ENCODE peak calls at places on chromosomes 2 and 18, in nine cellular contexts. One of them, this sample, is unnamed.

GRCh38 chr18:45384137-45384998 is 230.9 kb upstream of the SLC14A2 start:
- DNase-seq in naive thymus-derived CD8-positive, alpha-beta T cell: no peak
- DNase-seq in NCI-H1092 treated with DMSO at 0.1 percent for 48 hours: peak
- DNase-seq in GM19239: peak
- DNase-seq in fibroblast of lung: peak
- DNase-seq in activated T-cell treated with anti-CD3 and anti-CD28 coated beads, Interleukin-2, amount 50 U/mL, for 72 hours: peak
- DNase-seq in HFF-Myc: peak
- DNase-seq in stimulated activated naive B cell treated with anti-CD40 and anti-IgM and Interleukin-4, amounts not matched to agents 10 μg/mL and 1 μg/mL and 100 μg/mL, for 72 hours: peak
- DNase-seq in activated naive CD4-positive, alpha-beta T cell: peak
- DNase-seq in this sample: peak

GRCh38 chr2:43300781-43301586 is 74.6 kb upstream of the ZFP36L2 start:
- DNase-seq in HFF-Myc: no peak
- DNase-seq in activated naive CD4-positive, alpha-beta T cell: no peak
- DNase-seq in stimulated activated naive B cell treated with anti-CD40 and anti-IgM and Interleukin-4, amounts not matched to agents 10 μg/mL and 1 μg/mL and 100 μg/mL, for 72 hours: no peak
- DNase-seq in fibroblast of lung: no peak
- DNase-seq in NCI-H1092 treated with DMSO at 0.1 percent for 48 hours: peak
- DNase-seq in GM19239: no peak
- DNase-seq in activated T-cell treated with anti-CD3 and anti-CD28 coated beads, Interleukin-2, amount 50 U/mL, for 72 hours: no peak
- DNase-seq in naive thymus-derived CD8-positive, alpha-beta T cell: no peak
- DNase-seq in this sample: no peak

GRCh38 chr2:226447896-226448295 is 351.7 kb downstream of the IRS1 start:
- DNase-seq in activated T-cell treated with anti-CD3 and anti-CD28 coated beads, Interleukin-2, amount 50 U/mL, for 72 hours: no peak
- DNase-seq in naive thymus-derived CD8-positive, alpha-beta T cell: no peak
- DNase-seq in fibroblast of lung: peak
- DNase-seq in activated naive CD4-positive, alpha-beta T cell: no peak
- DNase-seq in stimulated activated naive B cell treated with anti-CD40 and anti-IgM and Interleukin-4, amounts not matched to agents 10 μg/mL and 1 μg/mL and 100 μg/mL, for 72 hours: no peak
- DNase-seq in NCI-H1092 treated with DMSO at 0.1 percent for 48 hours: no peak
- DNase-seq in HFF-Myc: no peak
- DNase-seq in GM19239: no peak
- DNase-seq in this sample: no peak

GRCh38 chr2:118837067-118837466 is 10.4 kb downstream of the EN1 start:
- DNase-seq in HFF-Myc: no peak
- DNase-seq in NCI-H1092 treated with DMSO at 0.1 percent for 48 hours: no peak
- DNase-seq in stimulated activated naive B cell treated with anti-CD40 and anti-IgM and Interleukin-4, amounts not matched to agents 10 μg/mL and 1 μg/mL and 100 μg/mL, for 72 hours: no peak
- DNase-seq in activated naive CD4-positive, alpha-beta T cell: no peak
- DNase-seq in GM19239: no peak
- DNase-seq in fibroblast of lung: no peak
- DNase-seq in activated T-cell treated with anti-CD3 and anti-CD28 coated beads, Interleukin-2, amount 50 U/mL, for 72 hours: no peak
- DNase-seq in naive thymus-derived CD8-positive, alpha-beta T cell: no peak
- DNase-seq in this sample: no peak

GRCh38 chr2:234818937-234819336 is 132.9 kb upstream of the SH3BP4 start:
- DNase-seq in GM19239: no peak
- DNase-seq in HFF-Myc: no peak
- DNase-seq in activated naive CD4-positive, alpha-beta T cell: no peak
- DNase-seq in NCI-H1092 treated with DMSO at 0.1 percent for 48 hours: no peak
- DNase-seq in fibroblast of lung: no peak
- DNase-seq in stimulated activated naive B cell treated with anti-CD40 and anti-IgM and Interleukin-4, amounts not matched to agents 10 μg/mL and 1 μg/mL and 100 μg/mL, for 72 hours: no peak
- DNase-seq in naive thymus-derived CD8-positive, alpha-beta T cell: no peak
- DNase-seq in activated T-cell treated with anti-CD3 and anti-CD28 coated beads, Interleukin-2, amount 50 U/mL, for 72 hours: no peak
- DNase-seq in this sample: no peak

GRCh38 chr2:240648650-240649275 is 23.5 kb downstream of the GPR35 start:
- DNase-seq in naive thymus-derived CD8-positive, alpha-beta T cell: no peak
- DNase-seq in activated T-cell treated with anti-CD3 and anti-CD28 coated beads, Interleukin-2, amount 50 U/mL, for 72 hours: no peak
- DNase-seq in stimulated activated naive B cell treated with anti-CD40 and anti-IgM and Interleukin-4, amounts not matched to agents 10 μg/mL and 1 μg/mL and 100 μg/mL, for 72 hours: no peak
- DNase-seq in NCI-H1092 treated with DMSO at 0.1 percent for 48 hours: no peak
- DNase-seq in activated naive CD4-positive, alpha-beta T cell: no peak
- DNase-seq in fibroblast of lung: no peak
- DNase-seq in GM19239: no peak
- DNase-seq in HFF-Myc: no peak
- DNase-seq in this sample: no peak

GRCh38 chr2:7999683-8000476 is 682.0 kb upstream of the ID2 start:
- DNase-seq in activated naive CD4-positive, alpha-beta T cell: no peak
- DNase-seq in NCI-H1092 treated with DMSO at 0.1 percent for 48 hours: no peak
- DNase-seq in HFF-Myc: no peak
- DNase-seq in naive thymus-derived CD8-positive, alpha-beta T cell: no peak
- DNase-seq in fibroblast of lung: no peak
- DNase-seq in activated T-cell treated with anti-CD3 and anti-CD28 coated beads, Interleukin-2, amount 50 U/mL, for 72 hours: no peak
- DNase-seq in GM19239: no peak
- DNase-seq in stimulated activated naive B cell treated with anti-CD40 and anti-IgM and Interleukin-4, amounts not matched to agents 10 μg/mL and 1 μg/mL and 100 μg/mL, for 72 hours: no peak
- DNase-seq in this sample: no peak

GRCh38 chr2:112577756-112578155 is 6.7 kb upstream of the CHCHD5 start:
- DNase-seq in HFF-Myc: no peak
- DNase-seq in activated T-cell treated with anti-CD3 and anti-CD28 coated beads, Interleukin-2, amount 50 U/mL, for 72 hours: no peak
- DNase-seq in GM19239: no peak
- DNase-seq in activated naive CD4-positive, alpha-beta T cell: no peak
- DNase-seq in stimulated activated naive B cell treated with anti-CD40 and anti-IgM and Interleukin-4, amounts not matched to agents 10 μg/mL and 1 μg/mL and 100 μg/mL, for 72 hours: no peak
- DNase-seq in NCI-H1092 treated with DMSO at 0.1 percent for 48 hours: no peak
- DNase-seq in fibroblast of lung: peak
- DNase-seq in naive thymus-derived CD8-positive, alpha-beta T cell: no peak
- DNase-seq in this sample: no peak

GRCh38 chr18:34913837-34914755 is 127.1 kb upstream of the MAPRE2 start:
- DNase-seq in naive thymus-derived CD8-positive, alpha-beta T cell: no peak
- DNase-seq in fibroblast of lung: peak
- DNase-seq in activated naive CD4-positive, alpha-beta T cell: no peak
- DNase-seq in NCI-H1092 treated with DMSO at 0.1 percent for 48 hours: no peak
- DNase-seq in HFF-Myc: no peak
- DNase-seq in stimulated activated naive B cell treated with anti-CD40 and anti-IgM and Interleukin-4, amounts not matched to agents 10 μg/mL and 1 μg/mL and 100 μg/mL, for 72 hours: no peak
- DNase-seq in GM19239: no peak
- DNase-seq in activated T-cell treated with anti-CD3 and anti-CD28 coated beads, Interleukin-2, amount 50 U/mL, for 72 hours: no peak
- DNase-seq in this sample: no peak

GRCh38 chr2:164061129-164061746 is 325.4 kb upstream of the FIGN start:
- DNase-seq in HFF-Myc: no peak
- DNase-seq in activated naive CD4-positive, alpha-beta T cell: no peak
- DNase-seq in naive thymus-derived CD8-positive, alpha-beta T cell: no peak
- DNase-seq in NCI-H1092 treated with DMSO at 0.1 percent for 48 hours: peak
- DNase-seq in activated T-cell treated with anti-CD3 and anti-CD28 coated beads, Interleukin-2, amount 50 U/mL, for 72 hours: no peak
- DNase-seq in GM19239: peak
- DNase-seq in fibroblast of lung: peak
- DNase-seq in stimulated activated naive B cell treated with anti-CD40 and anti-IgM and Interleukin-4, amounts not matched to agents 10 μg/mL and 1 μg/mL and 100 μg/mL, for 72 hours: no peak
- DNase-seq in this sample: peak

GRCh38 chr2:83990601-83991000 is 468.5 kb downstream of the SUCLG1 start:
- DNase-seq in fibroblast of lung: no peak
- DNase-seq in GM19239: no peak
- DNase-seq in activated T-cell treated with anti-CD3 and anti-CD28 coated beads, Interleukin-2, amount 50 U/mL, for 72 hours: no peak
- DNase-seq in activated naive CD4-positive, alpha-beta T cell: no peak
- DNase-seq in stimulated activated naive B cell treated with anti-CD40 and anti-IgM and Interleukin-4, amounts not matched to agents 10 μg/mL and 1 μg/mL and 100 μg/mL, for 72 hours: no peak
- DNase-seq in naive thymus-derived CD8-positive, alpha-beta T cell: no peak
- DNase-seq in HFF-Myc: no peak
- DNase-seq in NCI-H1092 treated with DMSO at 0.1 percent for 48 hours: no peak
- DNase-seq in this sample: peak

GRCh38 chr2:10400978-10401951 is 46.9 kb downstream of the ODC1 start:
- DNase-seq in stimulated activated naive B cell treated with anti-CD40 and anti-IgM and Interleukin-4, amounts not matched to agents 10 μg/mL and 1 μg/mL and 100 μg/mL, for 72 hours: no peak
- DNase-seq in activated naive CD4-positive, alpha-beta T cell: no peak
- DNase-seq in fibroblast of lung: no peak
- DNase-seq in naive thymus-derived CD8-positive, alpha-beta T cell: no peak
- DNase-seq in NCI-H1092 treated with DMSO at 0.1 percent for 48 hours: no peak
- DNase-seq in GM19239: no peak
- DNase-seq in HFF-Myc: no peak
- DNase-seq in activated T-cell treated with anti-CD3 and anti-CD28 coated beads, Interleukin-2, amount 50 U/mL, for 72 hours: no peak
- DNase-seq in this sample: no peak

GRCh38 chr18:58545338-58546096 is 83.4 kb downstream of the ALPK2 start:
- DNase-seq in HFF-Myc: no peak
- DNase-seq in activated T-cell treated with anti-CD3 and anti-CD28 coated beads, Interleukin-2, amount 50 U/mL, for 72 hours: no peak
- DNase-seq in activated naive CD4-positive, alpha-beta T cell: no peak
- DNase-seq in fibroblast of lung: peak
- DNase-seq in naive thymus-derived CD8-positive, alpha-beta T cell: no peak
- DNase-seq in stimulated activated naive B cell treated with anti-CD40 and anti-IgM and Interleukin-4, amounts not matched to agents 10 μg/mL and 1 μg/mL and 100 μg/mL, for 72 hours: no peak
- DNase-seq in GM19239: no peak
- DNase-seq in NCI-H1092 treated with DMSO at 0.1 percent for 48 hours: no peak
- DNase-seq in this sample: no peak

GRCh38 chr2:204220896-204221295 is 284.3 kb downstream of the ICOS start:
- DNase-seq in fibroblast of lung: no peak
- DNase-seq in stimulated activated naive B cell treated with anti-CD40 and anti-IgM and Interleukin-4, amounts not matched to agents 10 μg/mL and 1 μg/mL and 100 μg/mL, for 72 hours: no peak
- DNase-seq in activated T-cell treated with anti-CD3 and anti-CD28 coated beads, Interleukin-2, amount 50 U/mL, for 72 hours: no peak
- DNase-seq in activated naive CD4-positive, alpha-beta T cell: no peak
- DNase-seq in NCI-H1092 treated with DMSO at 0.1 percent for 48 hours: no peak
- DNase-seq in naive thymus-derived CD8-positive, alpha-beta T cell: no peak
- DNase-seq in HFF-Myc: no peak
- DNase-seq in GM19239: no peak
- DNase-seq in this sample: no peak

GRCh38 chr2:16335947-16336346 is 329.7 kb downstream of the CYRIA start:
- DNase-seq in NCI-H1092 treated with DMSO at 0.1 percent for 48 hours: no peak
- DNase-seq in GM19239: no peak
- DNase-seq in fibroblast of lung: no peak
- DNase-seq in naive thymus-derived CD8-positive, alpha-beta T cell: no peak
- DNase-seq in stimulated activated naive B cell treated with anti-CD40 and anti-IgM and Interleukin-4, amounts not matched to agents 10 μg/mL and 1 μg/mL and 100 μg/mL, for 72 hours: no peak
- DNase-seq in HFF-Myc: no peak
- DNase-seq in activated naive CD4-positive, alpha-beta T cell: no peak
- DNase-seq in activated T-cell treated with anti-CD3 and anti-CD28 coated beads, Interleukin-2, amount 50 U/mL, for 72 hours: no peak
- DNase-seq in this sample: no peak

GRCh38 chr18:79937103-79937860 is 14.2 kb downstream of the SLC66A2 start:
- DNase-seq in stimulated activated naive B cell treated with anti-CD40 and anti-IgM and Interleukin-4, amounts not matched to agents 10 μg/mL and 1 μg/mL and 100 μg/mL, for 72 hours: no peak
- DNase-seq in naive thymus-derived CD8-positive, alpha-beta T cell: no peak
- DNase-seq in HFF-Myc: no peak
- DNase-seq in GM19239: no peak
- DNase-seq in fibroblast of lung: no peak
- DNase-seq in activated T-cell treated with anti-CD3 and anti-CD28 coated beads, Interleukin-2, amount 50 U/mL, for 72 hours: no peak
- DNase-seq in NCI-H1092 treated with DMSO at 0.1 percent for 48 hours: no peak
- DNase-seq in activated naive CD4-positive, alpha-beta T cell: no peak
- DNase-seq in this sample: no peak

GRCh38 chr2:151853070-151853758 is 25.0 kb upstream of the ARL5A start:
- DNase-seq in activated T-cell treated with anti-CD3 and anti-CD28 coated beads, Interleukin-2, amount 50 U/mL, for 72 hours: no peak
- DNase-seq in stimulated activated naive B cell treated with anti-CD40 and anti-IgM and Interleukin-4, amounts not matched to agents 10 μg/mL and 1 μg/mL and 100 μg/mL, for 72 hours: no peak
- DNase-seq in HFF-Myc: no peak
- DNase-seq in GM19239: no peak
- DNase-seq in fibroblast of lung: peak
- DNase-seq in naive thymus-derived CD8-positive, alpha-beta T cell: no peak
- DNase-seq in activated naive CD4-positive, alpha-beta T cell: no peak
- DNase-seq in NCI-H1092 treated with DMSO at 0.1 percent for 48 hours: no peak
- DNase-seq in this sample: no peak

GRCh38 chr18:30489890-30490643 is 552.5 kb downstream of the DSC3 start:
- DNase-seq in stimulated activated naive B cell treated with anti-CD40 and anti-IgM and Interleukin-4, amounts not matched to agents 10 μg/mL and 1 μg/mL and 100 μg/mL, for 72 hours: no peak
- DNase-seq in naive thymus-derived CD8-positive, alpha-beta T cell: no peak
- DNase-seq in fibroblast of lung: no peak
- DNase-seq in HFF-Myc: no peak
- DNase-seq in activated T-cell treated with anti-CD3 and anti-CD28 coated beads, Interleukin-2, amount 50 U/mL, for 72 hours: no peak
- DNase-seq in GM19239: no peak
- DNase-seq in activated naive CD4-positive, alpha-beta T cell: no peak
- DNase-seq in NCI-H1092 treated with DMSO at 0.1 percent for 48 hours: no peak
- DNase-seq in this sample: no peak

GRCh38 chr2:223735035-223735640 is 102.2 kb downstream of the AP1S3 start:
- DNase-seq in HFF-Myc: no peak
- DNase-seq in naive thymus-derived CD8-positive, alpha-beta T cell: no peak
- DNase-seq in NCI-H1092 treated with DMSO at 0.1 percent for 48 hours: no peak
- DNase-seq in stimulated activated naive B cell treated with anti-CD40 and anti-IgM and Interleukin-4, amounts not matched to agents 10 μg/mL and 1 μg/mL and 100 μg/mL, for 72 hours: no peak
- DNase-seq in GM19239: no peak
- DNase-seq in fibroblast of lung: peak
- DNase-seq in activated naive CD4-positive, alpha-beta T cell: no peak
- DNase-seq in activated T-cell treated with anti-CD3 and anti-CD28 coated beads, Interleukin-2, amount 50 U/mL, for 72 hours: no peak
- DNase-seq in this sample: no peak

GRCh38 chr18:62788891-62789290 is 73.5 kb downstream of the PHLPP1 start:
- DNase-seq in activated T-cell treated with anti-CD3 and anti-CD28 coated beads, Interleukin-2, amount 50 U/mL, for 72 hours: no peak
- DNase-seq in fibroblast of lung: peak
- DNase-seq in HFF-Myc: no peak
- DNase-seq in NCI-H1092 treated with DMSO at 0.1 percent for 48 hours: peak
- DNase-seq in GM19239: no peak
- DNase-seq in naive thymus-derived CD8-positive, alpha-beta T cell: peak
- DNase-seq in activated naive CD4-positive, alpha-beta T cell: no peak
- DNase-seq in stimulated activated naive B cell treated with anti-CD40 and anti-IgM and Interleukin-4, amounts not matched to agents 10 μg/mL and 1 μg/mL and 100 μg/mL, for 72 hours: no peak
- DNase-seq in this sample: no peak

GRCh38 chr2:103169856-103170255 is 408.0 kb downstream of the TMEM182 start:
- DNase-seq in fibroblast of lung: no peak
- DNase-seq in GM19239: no peak
- DNase-seq in NCI-H1092 treated with DMSO at 0.1 percent for 48 hours: no peak
- DNase-seq in naive thymus-derived CD8-positive, alpha-beta T cell: no peak
- DNase-seq in stimulated activated naive B cell treated with anti-CD40 and anti-IgM and Interleukin-4, amounts not matched to agents 10 μg/mL and 1 μg/mL and 100 μg/mL, for 72 hours: no peak
- DNase-seq in activated T-cell treated with anti-CD3 and anti-CD28 coated beads, Interleukin-2, amount 50 U/mL, for 72 hours: no peak
- DNase-seq in HFF-Myc: no peak
- DNase-seq in activated naive CD4-positive, alpha-beta T cell: no peak
- DNase-seq in this sample: no peak

GRCh38 chr2:31137211-31138036 is 816 bp downstream of the GALNT14 start:
- DNase-seq in NCI-H1092 treated with DMSO at 0.1 percent for 48 hours: peak
- DNase-seq in HFF-Myc: no peak
- DNase-seq in naive thymus-derived CD8-positive, alpha-beta T cell: no peak
- DNase-seq in fibroblast of lung: no peak
- DNase-seq in activated naive CD4-positive, alpha-beta T cell: no peak
- DNase-seq in stimulated activated naive B cell treated with anti-CD40 and anti-IgM and Interleukin-4, amounts not matched to agents 10 μg/mL and 1 μg/mL and 100 μg/mL, for 72 hours: no peak
- DNase-seq in GM19239: no peak
- DNase-seq in activated T-cell treated with anti-CD3 and anti-CD28 coated beads, Interleukin-2, amount 50 U/mL, for 72 hours: peak
- DNase-seq in this sample: peak

GRCh38 chr2:3683748-3684454 is 19.5 kb upstream of the DCDC2C start:
- DNase-seq in activated naive CD4-positive, alpha-beta T cell: no peak
- DNase-seq in stimulated activated naive B cell treated with anti-CD40 and anti-IgM and Interleukin-4, amounts not matched to agents 10 μg/mL and 1 μg/mL and 100 μg/mL, for 72 hours: no peak
- DNase-seq in fibroblast of lung: no peak
- DNase-seq in activated T-cell treated with anti-CD3 and anti-CD28 coated beads, Interleukin-2, amount 50 U/mL, for 72 hours: no peak
- DNase-seq in naive thymus-derived CD8-positive, alpha-beta T cell: no peak
- DNase-seq in GM19239: no peak
- DNase-seq in HFF-Myc: no peak
- DNase-seq in NCI-H1092 treated with DMSO at 0.1 percent for 48 hours: no peak
- DNase-seq in this sample: no peak

GRCh38 chr2:184890311-184890710 is 292.0 kb downstream of the ZNF804A start:
- DNase-seq in NCI-H1092 treated with DMSO at 0.1 percent for 48 hours: no peak
- DNase-seq in activated T-cell treated with anti-CD3 and anti-CD28 coated beads, Interleukin-2, amount 50 U/mL, for 72 hours: no peak
- DNase-seq in GM19239: no peak
- DNase-seq in activated naive CD4-positive, alpha-beta T cell: no peak
- DNase-seq in naive thymus-derived CD8-positive, alpha-beta T cell: no peak
- DNase-seq in stimulated activated naive B cell treated with anti-CD40 and anti-IgM and Interleukin-4, amounts not matched to agents 10 μg/mL and 1 μg/mL and 100 μg/mL, for 72 hours: no peak
- DNase-seq in HFF-Myc: no peak
- DNase-seq in fibroblast of lung: peak
- DNase-seq in this sample: no peak

GRCh38 chr2:106931742-106932335 is 45.9 kb upstream of the ST6GAL2 start:
- DNase-seq in stimulated activated naive B cell treated with anti-CD40 and anti-IgM and Interleukin-4, amounts not matched to agents 10 μg/mL and 1 μg/mL and 100 μg/mL, for 72 hours: no peak
- DNase-seq in NCI-H1092 treated with DMSO at 0.1 percent for 48 hours: no peak
- DNase-seq in activated T-cell treated with anti-CD3 and anti-CD28 coated beads, Interleukin-2, amount 50 U/mL, for 72 hours: no peak
- DNase-seq in fibroblast of lung: no peak
- DNase-seq in GM19239: no peak
- DNase-seq in HFF-Myc: no peak
- DNase-seq in naive thymus-derived CD8-positive, alpha-beta T cell: no peak
- DNase-seq in activated naive CD4-positive, alpha-beta T cell: no peak
- DNase-seq in this sample: no peak

GRCh38 chr18:46174317-46175039 is 70.3 kb downstream of the HAUS1 start:
- DNase-seq in GM19239: no peak
- DNase-seq in stimulated activated naive B cell treated with anti-CD40 and anti-IgM and Interleukin-4, amounts not matched to agents 10 μg/mL and 1 μg/mL and 100 μg/mL, for 72 hours: peak
- DNase-seq in activated T-cell treated with anti-CD3 and anti-CD28 coated beads, Interleukin-2, amount 50 U/mL, for 72 hours: peak
- DNase-seq in naive thymus-derived CD8-positive, alpha-beta T cell: peak
- DNase-seq in fibroblast of lung: peak
- DNase-seq in NCI-H1092 treated with DMSO at 0.1 percent for 48 hours: peak
- DNase-seq in activated naive CD4-positive, alpha-beta T cell: peak
- DNase-seq in HFF-Myc: no peak
- DNase-seq in this sample: no peak

GRCh38 chr18:36130039-36130831 is 536 bp downstream of the ELP2 start:
- DNase-seq in NCI-H1092 treated with DMSO at 0.1 percent for 48 hours: no peak
- DNase-seq in naive thymus-derived CD8-positive, alpha-beta T cell: peak
- DNase-seq in HFF-Myc: no peak
- DNase-seq in activated naive CD4-positive, alpha-beta T cell: no peak
- DNase-seq in activated T-cell treated with anti-CD3 and anti-CD28 coated beads, Interleukin-2, amount 50 U/mL, for 72 hours: no peak
- DNase-seq in stimulated activated naive B cell treated with anti-CD40 and anti-IgM and Interleukin-4, amounts not matched to agents 10 μg/mL and 1 μg/mL and 100 μg/mL, for 72 hours: no peak
- DNase-seq in GM19239: no peak
- DNase-seq in fibroblast of lung: no peak
- DNase-seq in this sample: peak

GRCh38 chr18:72086421-72086820 is 457.7 kb downstream of the CBLN2 start:
- DNase-seq in fibroblast of lung: peak
- DNase-seq in activated T-cell treated with anti-CD3 and anti-CD28 coated beads, Interleukin-2, amount 50 U/mL, for 72 hours: no peak
- DNase-seq in naive thymus-derived CD8-positive, alpha-beta T cell: no peak
- DNase-seq in stimulated activated naive B cell treated with anti-CD40 and anti-IgM and Interleukin-4, amounts not matched to agents 10 μg/mL and 1 μg/mL and 100 μg/mL, for 72 hours: no peak
- DNase-seq in GM19239: no peak
- DNase-seq in activated naive CD4-positive, alpha-beta T cell: no peak
- DNase-seq in HFF-Myc: no peak
- DNase-seq in NCI-H1092 treated with DMSO at 0.1 percent for 48 hours: peak
- DNase-seq in this sample: peak

GRCh38 chr2:47193607-47194006 is 38.5 kb upstream of the STPG4 start:
- DNase-seq in naive thymus-derived CD8-positive, alpha-beta T cell: no peak
- DNase-seq in GM19239: no peak
- DNase-seq in stimulated activated naive B cell treated with anti-CD40 and anti-IgM and Interleukin-4, amounts not matched to agents 10 μg/mL and 1 μg/mL and 100 μg/mL, for 72 hours: no peak
- DNase-seq in HFF-Myc: no peak
- DNase-seq in activated naive CD4-positive, alpha-beta T cell: no peak
- DNase-seq in activated T-cell treated with anti-CD3 and anti-CD28 coated beads, Interleukin-2, amount 50 U/mL, for 72 hours: no peak
- DNase-seq in NCI-H1092 treated with DMSO at 0.1 percent for 48 hours: no peak
- DNase-seq in fibroblast of lung: no peak
- DNase-seq in this sample: no peak

GRCh38 chr2:235493402-235493774 is 455 bp upstream of the AGAP1 start:
- DNase-seq in GM19239: no peak
- DNase-seq in naive thymus-derived CD8-positive, alpha-beta T cell: no peak
- DNase-seq in NCI-H1092 treated with DMSO at 0.1 percent for 48 hours: no peak
- DNase-seq in HFF-Myc: no peak
- DNase-seq in activated naive CD4-positive, alpha-beta T cell: no peak
- DNase-seq in stimulated activated naive B cell treated with anti-CD40 and anti-IgM and Interleukin-4, amounts not matched to agents 10 μg/mL and 1 μg/mL and 100 μg/mL, for 72 hours: no peak
- DNase-seq in activated T-cell treated with anti-CD3 and anti-CD28 coated beads, Interleukin-2, amount 50 U/mL, for 72 hours: no peak
- DNase-seq in fibroblast of lung: peak
- DNase-seq in this sample: no peak

GRCh38 chr2:99888617-99889016 is 253.8 kb downstream of the AFF3 start:
- DNase-seq in activated naive CD4-positive, alpha-beta T cell: no peak
- DNase-seq in GM19239: no peak
- DNase-seq in naive thymus-derived CD8-positive, alpha-beta T cell: no peak
- DNase-seq in stimulated activated naive B cell treated with anti-CD40 and anti-IgM and Interleukin-4, amounts not matched to agents 10 μg/mL and 1 μg/mL and 100 μg/mL, for 72 hours: no peak
- DNase-seq in fibroblast of lung: peak
- DNase-seq in HFF-Myc: no peak
- DNase-seq in NCI-H1092 treated with DMSO at 0.1 percent for 48 hours: no peak
- DNase-seq in activated T-cell treated with anti-CD3 and anti-CD28 coated beads, Interleukin-2, amount 50 U/mL, for 72 hours: no peak
- DNase-seq in this sample: no peak